ENCODE peak calls at places on chromosomes 4 and X, in seven cellular contexts. P, J, B, W, H, G and U are unnamed samples.

GRCh38 chr4:20603671-20604313 is 96.5 kb upstream of the PACRGL start:
- DNase-seq in W (peak), J (no peak), P (no peak), B (no peak), H (no peak), G (peak), U (peak)

GRCh38 chr4:8118531-8118930 is 40.1 kb downstream of the ABLIM2 start:
- DNase-seq in W (no peak), G (no peak), B (no peak), H (no peak), P (no peak), J (no peak), U (no peak)

GRCh38 chr4:176981551-176981950 is 188.8 kb upstream of the VEGFC start:
- DNase-seq in G (peak), B (no peak), H (peak), P (no peak), W (no peak), J (no peak), U (peak)

GRCh38 chr4:112853662-112854256 is 195.7 kb upstream of the ANK2 start:
- DNase-seq in J (no peak), W (no peak), H (peak), G (no peak), P (peak), B (no peak), U (no peak)

GRCh38 chr4:101191302-101192098 is 155.8 kb downstream of the PPP3CA start:
- DNase-seq in G (peak), B (peak), H (no peak), W (peak), P (peak), J (no peak), U (peak)

GRCh38 chr4:68375667-68376559 is 26.0 kb upstream of the YTHDC1 start:
- DNase-seq in G (peak), J (peak), W (peak), P (peak), H (peak), B (peak), U (peak)

GRCh38 chr4:48071171-48071570 is 54.6 kb downstream of the NIPAL1 start:
- DNase-seq in H (no peak), W (peak), B (no peak), G (no peak), J (no peak), P (no peak), U (no peak)

GRCh38 chrX:52341493-52341892 is 27.3 kb upstream of the XAGE2 start:
- DNase-seq in P (no peak), H (no peak), J (no peak), W (no peak), B (no peak), G (no peak), U (no peak)

GRCh38 chrX:8748855-8749254 is 16.9 kb upstream of the ANOS1 start:
- DNase-seq in W (peak), P (no peak), J (no peak), B (no peak), H (peak), G (no peak), U (peak)

GRCh38 chr4:161952382-161952781 is 211.4 kb downstream of the FSTL5 start:
- DNase-seq in P (peak), B (no peak), H (peak), J (no peak), G (no peak), W (no peak), U (no peak)

GRCh38 chrX:122565952-122566351 is 618.1 kb upstream of the GRIA3 start:
- DNase-seq in G (peak), J (no peak), B (no peak), P (no peak), H (no peak), W (peak), U (peak)

GRCh38 chr4:167000141-167000852 is 234.0 kb downstream of the SPOCK3 start:
- DNase-seq in G (no peak), P (no peak), B (no peak), J (no peak), H (no peak), W (peak), U (no peak)

GRCh38 chr4:153418581-153418980 is 47.6 kb upstream of the TMEM131L start:
- DNase-seq in G (peak), H (no peak), W (no peak), P (no peak), B (no peak), J (no peak), U (peak)

GRCh38 chr4:79820427-79820826 is 252.6 kb downstream of the ANTXR2 start:
- DNase-seq in B (no peak), P (no peak), W (no peak), J (no peak), G (no peak), H (peak), U (no peak)

GRCh38 chr4:9931196-9931595 is 90.1 kb downstream of the SLC2A9 start:
- DNase-seq in G (no peak), J (no peak), H (no peak), W (no peak), B (no peak), P (no peak), U (no peak)

GRCh38 chrX:27575565-27575964 is 14.6 kb upstream of the DCAF8L2 start:
- DNase-seq in W (peak), H (no peak), B (no peak), J (no peak), G (no peak), P (no peak), U (peak)

GRCh38 chr4:94399721-94400120 is 52.0 kb upstream of the PDLIM5 start:
- DNase-seq in J (no peak), G (no peak), B (no peak), W (no peak), H (no peak), P (no peak), U (no peak)

GRCh38 chr4:2354127-2354526 is 64.3 kb downstream of the ZFYVE28 start:
- DNase-seq in P (no peak), H (no peak), B (no peak), G (no peak), J (no peak), W (no peak), U (no peak)

GRCh38 chrX:118420462-118420861 is 74.6 kb downstream of the WDR44 start:
- DNase-seq in B (no peak), W (peak), J (no peak), G (no peak), H (peak), P (peak), U (peak)

GRCh38 chr4:164977243-164978164 is at the start of gene TRIM61:
- DNase-seq in P (peak), B (peak), J (peak), W (peak), H (peak), G (no peak), U (peak)

GRCh38 chr4:172865531-172866127 is 303.0 kb upstream of the GALNT7 start:
- DNase-seq in G (no peak), B (no peak), W (no peak), P (no peak), J (no peak), H (no peak), U (no peak)

GRCh38 chr4:65951177-65951576 is 280.9 kb upstream of the EPHA5 start:
- DNase-seq in J (no peak), P (no peak), H (no peak), G (no peak), W (no peak), B (no peak), U (no peak)

GRCh38 chrX:37817176-37817575 is 30.2 kb downstream of the DYNLT3 start:
- DNase-seq in G (no peak), B (no peak), H (no peak), J (no peak), W (no peak), P (no peak), U (no peak)

GRCh38 chr4:86939123-86939522 is 4.3 kb downstream of the AFF1 start:
- DNase-seq in G (no peak), B (no peak), H (no peak), W (no peak), J (no peak), P (no peak), U (no peak)

GRCh38 chr4:10006604-10007435 is 14.5 kb downstream of the SLC2A9 start:
- DNase-seq in H (no peak), W (peak), G (no peak), B (no peak), P (no peak), J (no peak), U (no peak)

GRCh38 chrX:24189490-24189889 is 40.0 kb downstream of the ZFX start:
- DNase-seq in P (no peak), H (no peak), G (no peak), B (no peak), J (no peak), W (no peak), U (no peak)

GRCh38 chrX:125681058-125681457 is 361.4 kb downstream of the TEX13C start:
- DNase-seq in J (no peak), W (no peak), B (no peak), P (no peak), G (no peak), H (peak), U (no peak)

GRCh38 chr4:113574636-113575103 is 186.9 kb downstream of the CAMK2D start:
- DNase-seq in J (no peak), G (peak), H (peak), W (peak), P (no peak), B (no peak), U (peak)

GRCh38 chr4:106603471-106603870 is 234.9 kb upstream of the GIMD1 start:
- DNase-seq in P (no peak), W (no peak), J (no peak), B (no peak), G (no peak), H (no peak), U (no peak)

GRCh38 chr4:2816401-2816954 is 23.6 kb downstream of the SH3BP2 start:
- DNase-seq in B (no peak), P (no peak), W (no peak), H (peak), G (no peak), J (no peak), U (no peak)

GRCh38 chr4:75248770-75249467 is 265.3 kb downstream of the RCHY1 start:
- DNase-seq in P (no peak), H (peak), J (no peak), W (no peak), G (no peak), B (no peak), U (no peak)

GRCh38 chr4:118879409-118879808 is 9.2 kb upstream of the SYNPO2 start:
- DNase-seq in G (no peak), B (no peak), W (no peak), J (no peak), H (no peak), P (no peak), U (no peak)

GRCh38 chrX:153582896-153583295 is 16.0 kb downstream of the CCNQ start:
- DNase-seq in G (no peak), W (peak), H (peak), J (peak), B (no peak), P (peak), U (peak)

GRCh38 chr4:92257931-92258857 is 45.6 kb upstream of the GRID2 start:
- DNase-seq in P (no peak), G (no peak), J (no peak), W (no peak), H (no peak), B (no peak), U (no peak)